ENCODE peak calls at places on chromosomes 12 and 14, in ten cellular contexts. E, H, P, L, T, A, O, X, I and Q are unnamed samples.

GRCh38 chr12:46477541-46477940 is 105.0 kb upstream of the SLC38A2 start:
- DNase-seq in A (no peak), H (no peak), T (no peak), E (no peak), X (no peak), I (no peak), P (no peak), O (no peak), L (no peak), Q (no peak)

GRCh38 chr12:109540526-109541411 is 32.5 kb downstream of the MMAB start:
- DNase-seq in I (no peak), T (no peak), A (no peak), P (no peak), L (no peak), O (no peak), H (no peak), E (peak), X (no peak), Q (no peak)

GRCh38 chr14:54722791-54723432 is 156.0 kb downstream of the SAMD4A start:
- DNase-seq in I (no peak), A (no peak), T (no peak), L (no peak), P (peak), O (no peak), X (no peak), H (no peak), E (no peak), Q (peak)

GRCh38 chr14:91357731-91358319 is 59.8 kb downstream of the CCDC88C start:
- DNase-seq in T (no peak), I (no peak), H (no peak), E (no peak), X (no peak), L (no peak), O (no peak), P (no peak), A (no peak), Q (no peak)

GRCh38 chr12:101501410-101502045 is 26.4 kb downstream of the SPIC start:
- DNase-seq in I (no peak), L (no peak), H (no peak), A (no peak), P (no peak), T (no peak), E (no peak), O (no peak), X (no peak), Q (no peak)

GRCh38 chr14:94330857-94331256 is 7.7 kb upstream of the SERPINA6 start:
- DNase-seq in A (no peak), X (no peak), I (no peak), P (no peak), T (no peak), O (no peak), L (no peak), H (no peak), E (no peak), Q (no peak)

GRCh38 chr12:62642509-62642908 is 175.9 kb downstream of the MON2 start:
- DNase-seq in I (no peak), A (no peak), O (no peak), E (no peak), L (no peak), H (no peak), P (no peak), X (no peak), T (no peak), Q (no peak)

GRCh38 chr12:69633061-69633460 is 22.4 kb upstream of the LRRC10 start:
- DNase-seq in H (no peak), I (no peak), X (no peak), O (no peak), E (no peak), L (no peak), T (no peak), P (no peak), A (no peak), Q (no peak)

GRCh38 chr12:80045594-80045993 is 53.7 kb upstream of the OTOGL start:
- DNase-seq in T (no peak), O (no peak), P (no peak), X (no peak), I (no peak), E (no peak), L (no peak), A (no peak), H (no peak), Q (no peak)

GRCh38 chr12:46942579-46942978 is 116.8 kb upstream of the SLC38A4 start:
- DNase-seq in I (no peak), T (no peak), O (no peak), E (no peak), X (no peak), P (no peak), L (no peak), A (no peak), H (no peak), Q (no peak)

GRCh38 chr14:63938198-63939005 is 85.6 kb downstream of the SYNE2 start:
- DNase-seq in X (no peak), O (no peak), L (no peak), A (no peak), H (peak), I (no peak), T (peak), E (no peak), P (no peak), Q (no peak)

GRCh38 chr14:103871596-103872480 is 24.5 kb upstream of the PPP1R13B start:
- DNase-seq in I (no peak), L (no peak), X (peak), A (no peak), H (peak), O (peak), P (peak), T (peak), E (peak), Q (no peak)

GRCh38 chr14:54786816-54787215 is 115.8 kb downstream of the GCH1 start:
- DNase-seq in A (no peak), H (no peak), L (no peak), E (peak), I (no peak), X (peak), O (no peak), T (no peak), P (no peak), Q (no peak)

GRCh38 chr12:28780960-28781359 is 368.1 kb upstream of the FAR2 start:
- DNase-seq in H (no peak), T (no peak), P (no peak), X (no peak), A (peak), O (no peak), L (no peak), I (no peak), E (no peak), Q (no peak)

GRCh38 chr14:72925815-72926291 is 411 bp upstream of the DCAF4 start:
- DNase-seq in E (no peak), A (no peak), O (no peak), L (no peak), T (no peak), X (no peak), P (no peak), I (no peak), H (no peak), Q (no peak)

GRCh38 chr12:107475900-107476299 is 209.7 kb upstream of the PWP1 start:
- DNase-seq in T (no peak), P (no peak), A (no peak), L (no peak), E (no peak), I (no peak), O (no peak), X (no peak), H (no peak), Q (no peak)

GRCh38 chr12:49375406-49375805 is 8.1 kb downstream of the SPATS2 start:
- DNase-seq in I (no peak), H (no peak), O (no peak), P (no peak), E (no peak), X (no peak), A (no peak), L (no peak), T (no peak), Q (no peak)

GRCh38 chr14:69713127-69713800 is 53.7 kb upstream of the SRSF5 start:
- DNase-seq in X (peak), H (no peak), O (no peak), I (no peak), A (no peak), P (peak), T (no peak), E (no peak), L (no peak), Q (no peak)